ENCODE peak calls at places on chromosomes 1 and 21, in eight cellular contexts. K is spleen, F is GM12878, C is body of pancreas, M is IMR-90, B is testis, H is Peyer's patch, A is uterus. Q is an unnamed sample. For H3K27me3, the result is how much of the 10 kb centered on the place peaks cover.

GRCh38 chr1:172960454-172961208 is 90.1 kb downstream of the TNFSF18 start:
- DNase-seq in K (no peak), F (no peak), C (peak), M (peak), B (no peak), H (no peak), A (no peak), Q (no peak)

GRCh38 chr1:151106891-151107290 is 36.3 kb downstream of the GABPB2 start:
- DNase-seq in K (no peak), F (no peak), C (no peak), M (peak), B (no peak), H (no peak), A (no peak), Q (peak)

GRCh38 chr21:33712022-33712803 is 69.9 kb downstream of the ITSN1 start:
- DNase-seq in K (no peak), F (no peak), C (no peak), M (no peak), B (no peak), H (no peak), A (no peak), Q (no peak)

GRCh38 chr1:2135425-2135824 is 59.1 kb downstream of the FAAP20 start:
- DNase-seq in K (peak), F (no peak), C (peak), M (peak), B (peak), H (no peak), A (peak), Q (peak)

GRCh38 chr1:26786437-26787380 is 1.0 kb upstream of the PIGV start:
- DNase-seq in K (peak), F (no peak), C (peak), M (peak), B (peak), H (peak), A (peak), Q (peak)

GRCh38 chr1:113074237-113074636 is 1.2 kb downstream of the LRIG2 start:
- DNase-seq in K (no peak), F (peak), C (no peak), M (no peak), B (no peak), H (no peak), A (no peak), Q (no peak)

GRCh38 chr1:8293141-8293540 is 24.8 kb upstream of the SLC45A1 start:
- DNase-seq in K (no peak), F (no peak), C (no peak), M (no peak), B (no peak), H (no peak), A (peak), Q (no peak)

GRCh38 chr1:8516793-8517556 is 199.1 kb downstream of the SLC45A1 start:
- DNase-seq in K (no peak), F (no peak), C (no peak), M (peak), B (no peak), H (no peak), A (no peak), Q (no peak)

GRCh38 chr1:3518256-3518655 is 63.8 kb downstream of the ARHGEF16 start:
- DNase-seq in K (no peak), F (no peak), C (no peak), M (no peak), B (peak), H (no peak), A (no peak), Q (no peak)

GRCh38 chr1:174710868-174711845 is 263.4 kb downstream of the GPR52 start:
- DNase-seq in K (no peak), F (no peak), C (no peak), M (no peak), B (no peak), H (no peak), A (no peak), Q (no peak)

GRCh38 chr1:145706282-145706681 is 886 bp downstream of the PDZK1 start:
- DNase-seq in K (no peak), F (no peak), C (no peak), M (peak), B (no peak), H (no peak), A (no peak), Q (no peak)

GRCh38 chr1:15343729-15344128 is 66.0 kb upstream of the EFHD2 start:
- DNase-seq in K (no peak), F (no peak), C (peak), M (peak), B (peak), H (no peak), A (peak), Q (peak)

GRCh38 chr1:167251482-167251881 is 30.8 kb downstream of the POU2F1 start:
- DNase-seq in K (no peak), F (no peak), C (no peak), M (no peak), B (no peak), H (no peak), A (no peak), Q (no peak)

GRCh38 chr1:212618466-212619210 is 10.1 kb downstream of the ATF3 start:
- DNase-seq in K (no peak), F (no peak), C (no peak), M (peak), B (no peak), H (no peak), A (no peak), Q (no peak)

DNA sequence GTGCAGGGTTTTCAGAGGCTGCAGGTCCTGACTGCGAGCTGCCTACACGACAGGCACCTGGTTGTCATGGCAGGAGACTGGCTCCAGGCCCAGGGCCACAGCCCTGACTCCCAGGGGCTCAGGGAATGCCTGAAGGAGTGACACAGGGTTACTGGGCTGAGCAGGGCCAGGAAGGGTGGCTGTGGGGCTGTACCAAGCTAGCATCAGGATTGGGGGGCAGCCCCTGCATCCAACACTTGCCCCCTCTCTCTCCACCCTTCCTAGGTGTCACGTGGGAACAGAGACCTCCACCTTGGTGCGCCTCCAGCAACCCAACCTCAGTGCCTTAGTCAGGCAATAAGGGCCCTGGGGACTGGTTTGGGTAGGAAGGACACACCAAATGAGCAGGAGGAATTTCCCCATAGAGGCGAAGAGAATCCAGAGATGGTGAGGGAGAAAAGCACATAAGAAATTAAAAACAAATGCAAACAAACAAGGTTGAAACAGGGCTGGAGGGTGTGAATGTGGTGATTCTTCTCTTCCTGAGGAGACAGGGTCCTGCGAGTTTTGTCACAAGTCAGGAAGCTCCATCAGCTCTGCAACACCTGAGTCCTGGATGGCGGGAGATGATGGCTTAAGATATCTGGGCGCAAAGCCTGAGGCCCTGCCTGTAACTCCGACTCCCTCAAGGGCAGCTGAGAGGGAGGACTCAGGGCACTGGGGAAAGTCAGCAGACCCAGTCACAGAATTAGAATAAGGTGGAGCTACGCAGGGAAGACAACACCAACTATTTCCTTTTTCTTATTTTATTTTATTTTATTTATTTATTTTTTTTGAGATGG is 19.7 kb upstream of the RNU1-4 start:
- DNase-seq in K (peak), F (no peak), C (peak), M (no peak), B (peak), H (no peak), A (no peak), Q (no peak)
- H3K27me3 ChIP-seq in K (half or more), F (under half), C (under half), M (half or more), B (under half), H (under half), A (under half), Q (under half)

DNA sequence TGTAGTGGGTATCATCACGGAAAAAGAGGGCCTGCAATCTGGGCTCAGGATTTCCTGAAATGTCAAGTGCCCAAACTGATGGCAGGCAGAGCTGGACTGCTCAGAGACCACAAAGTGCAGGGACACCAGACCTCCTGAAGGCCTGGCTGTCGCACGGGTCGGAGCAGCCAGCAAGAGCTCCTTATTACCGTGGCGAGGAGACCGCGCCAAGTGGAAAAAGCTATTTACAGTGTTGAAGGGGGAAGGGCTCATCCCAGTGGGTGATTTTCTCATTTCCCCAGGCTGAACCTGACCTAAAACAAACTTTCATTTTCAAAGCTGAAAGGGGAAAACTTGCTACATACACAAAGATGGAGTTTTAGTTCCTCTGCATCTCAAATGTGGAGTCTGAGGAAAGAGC is 74.7 kb upstream of the JAK1 start:
- DNase-seq in K (no peak), F (no peak), C (no peak), M (no peak), B (no peak), H (no peak), A (no peak), Q (no peak)
- H3K27ac ChIP-seq in K (peak), F (no peak), C (no peak), M (no peak), B (no peak), H (no peak), A (no peak), Q (no peak)

GRCh38 chr1:12183095-12183794 is 16.5 kb downstream of the TNFRSF1B start:
- DNase-seq in K (peak), F (no peak), C (no peak), M (no peak), B (no peak), H (no peak), A (no peak), Q (no peak)

GRCh38 chr1:12185556-12186276 is 18.9 kb downstream of the TNFRSF1B start:
- DNase-seq in K (no peak), F (no peak), C (no peak), M (no peak), B (no peak), H (no peak), A (peak), Q (no peak)

GRCh38 chr1:12185036-12185435 is 18.2 kb downstream of the TNFRSF1B start:
- DNase-seq in K (no peak), F (no peak), C (no peak), M (no peak), B (no peak), H (no peak), A (no peak), Q (no peak)

GRCh38 chr1:12182410-12182946 is 15.7 kb downstream of the TNFRSF1B start:
- DNase-seq in K (no peak), F (no peak), C (no peak), M (no peak), B (no peak), H (no peak), A (no peak), Q (no peak)

DNA sequence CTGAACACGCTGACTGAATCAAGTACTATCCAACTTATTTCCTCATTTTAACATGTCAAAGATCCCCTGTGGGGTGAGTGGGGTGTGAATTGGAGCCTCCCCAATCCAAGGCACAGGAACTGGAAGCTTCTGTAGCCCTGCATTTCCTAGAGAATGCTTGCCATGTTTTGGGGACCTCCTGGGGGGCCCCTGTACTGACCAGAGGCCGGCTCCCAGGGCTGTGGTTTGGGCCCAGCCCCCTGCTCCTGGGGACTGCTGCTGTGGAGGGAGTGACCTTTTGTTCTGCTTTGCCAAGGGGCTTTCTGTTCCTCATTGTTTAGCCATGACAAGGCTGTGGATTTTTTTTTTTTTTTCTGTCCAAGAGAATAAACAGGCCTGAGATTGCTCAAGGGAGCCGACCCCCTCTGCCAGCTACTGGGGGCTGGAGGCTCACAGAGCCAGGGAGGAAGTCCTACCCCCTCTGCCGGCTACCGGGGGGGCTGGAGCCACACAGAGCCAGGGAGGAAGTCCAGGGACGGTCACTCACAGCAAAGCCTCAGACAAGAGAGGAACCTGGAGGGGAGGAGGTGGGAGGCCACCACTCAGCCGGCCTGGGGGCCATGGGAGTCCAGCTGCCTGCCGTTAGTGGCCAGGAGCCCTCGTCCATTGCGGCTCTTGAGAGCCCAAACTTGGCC is 17.4 kb downstream of the TNFRSF1B start:
- DNase-seq in K (peak), F (no peak), C (peak), M (peak), B (peak), H (peak), A (peak), Q (peak)
- TF ChIP-seq POLR2A in K (peak), F (no peak), C (no peak), M (peak), B (no peak), H (no peak), A (no peak), Q (peak)

GRCh38 chr1:890661-891060 is 33.1 kb upstream of the SAMD11 start:
- DNase-seq in K (no peak), F (no peak), C (no peak), M (peak), B (no peak), H (no peak), A (no peak), Q (no peak)
- H3K27me3 ChIP-seq in K (under half), F (under half), C (under half), M (under half), B (under half), H (under half), A (under half), Q (under half)

GRCh38 chr1:47031585-47031984 is 8.1 kb downstream of the CYP4X1 start:
- DNase-seq in K (no peak), F (no peak), C (peak), M (no peak), B (no peak), H (no peak), A (no peak), Q (no peak)

GRCh38 chr1:47030170-47030805 is 6.8 kb downstream of the CYP4X1 start:
- DNase-seq in K (no peak), F (no peak), C (no peak), M (no peak), B (no peak), H (no peak), A (no peak), Q (no peak)

DNA sequence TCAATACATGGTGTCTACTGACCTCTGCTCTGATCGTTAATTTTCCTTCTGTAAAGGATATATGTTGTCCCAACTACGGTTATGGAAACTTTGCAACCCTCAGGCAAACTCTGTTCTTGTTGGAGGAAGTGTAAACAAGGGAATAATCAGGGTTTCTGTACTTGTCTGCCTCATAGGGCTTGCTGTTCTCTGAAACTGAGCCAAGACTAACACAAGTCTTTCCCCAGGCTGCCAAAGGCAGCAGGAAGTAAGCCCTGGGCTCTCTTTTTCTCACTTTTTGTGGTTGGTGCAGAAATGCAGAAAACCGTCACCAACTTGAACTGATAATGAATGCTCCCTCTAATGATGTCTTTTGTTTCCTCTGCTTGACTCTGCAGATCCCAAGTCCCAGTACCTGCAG is 7.6 kb downstream of the CYP4X1 start:
- DNase-seq in K (no peak), F (no peak), C (peak), M (no peak), B (no peak), H (no peak), A (no peak), Q (no peak)
- H3K27ac ChIP-seq in K (no peak), F (no peak), C (peak), M (no peak), B (no peak), H (no peak), A (no peak), Q (no peak)

GRCh38 chr1:168845083-168845650 is 116.2 kb upstream of the DPT start:
- DNase-seq in K (no peak), F (no peak), C (no peak), M (no peak), B (no peak), H (no peak), A (no peak), Q (no peak)
- TF ChIP-seq POLR2A in K (no peak), F (no peak), C (no peak), M (no peak), B (no peak), H (no peak), A (no peak), Q (no peak)

DNA sequence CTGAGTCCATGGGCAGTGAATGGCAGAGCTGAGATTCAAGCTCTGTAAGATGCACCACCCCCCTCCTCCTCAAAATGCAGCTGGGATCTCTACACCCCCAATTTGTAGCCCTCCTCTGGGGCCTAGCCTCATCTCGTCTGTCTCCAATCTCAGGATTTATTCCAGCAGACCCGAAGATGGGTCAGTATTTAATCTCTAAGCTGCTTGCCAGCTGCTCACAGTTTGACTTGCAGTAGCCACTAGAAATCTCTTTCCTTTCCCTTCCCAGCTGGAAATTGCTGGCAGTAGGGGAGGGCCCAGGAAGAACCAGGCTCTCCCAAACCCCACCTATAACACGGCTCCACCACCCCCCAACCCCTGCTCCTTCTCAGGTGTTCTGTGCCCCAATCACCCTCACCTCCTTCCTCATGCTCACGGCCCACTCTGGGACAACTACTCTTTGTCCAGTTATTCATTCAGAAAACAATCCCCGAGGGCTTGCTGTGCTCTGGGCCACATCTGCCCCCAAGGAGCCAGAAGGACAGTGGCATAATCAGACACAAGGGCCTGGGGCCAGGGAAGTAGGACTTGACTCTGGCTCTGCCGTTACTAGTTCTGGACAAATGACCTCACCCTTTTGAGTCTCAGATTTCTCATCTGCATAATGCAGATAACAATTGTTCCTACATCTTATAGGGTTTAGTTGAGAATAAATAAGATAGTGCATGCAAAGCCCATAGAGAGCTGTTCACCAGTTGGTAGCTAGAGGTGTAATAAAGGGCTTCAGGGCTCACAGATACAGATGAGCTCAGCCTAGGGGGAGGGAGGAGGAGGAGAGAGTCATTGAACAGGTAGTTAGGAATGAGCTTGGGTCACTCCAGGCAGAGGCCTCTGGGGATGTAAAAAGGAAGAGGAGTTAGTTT is 1.3 kb downstream of the LACTBL1 start:
- DNase-seq in K (peak), F (no peak), C (no peak), M (peak), B (no peak), H (no peak), A (no peak), Q (no peak)
- H3K27me3 ChIP-seq in K (half or more), F (under half), C (under half), M (under half), B (under half), H (under half), A (under half), Q (under half)

Q was measured in adrenal gland.